ENCODE peak calls at places on chromosomes 11 and 22, in seven cellular contexts. G, U, L, B, C, D and W are unnamed samples.

GRCh38 chr11:114366331-114367243 is 33.7 kb downstream of the C11orf71 start:
- DNase-seq in G (no peak), U (no peak), L (peak; percentile 81), B (peak; percentile 75), C (peak; percentile 94), D (peak; percentile 46), W (peak; percentile 64)

GRCh38 chr11:9748361-9748970 is 84.6 kb downstream of the SWAP70 start:
- DNase-seq in G (peak; percentile 61), U (peak; percentile 37), L (peak; percentile 84), B (peak; percentile 78), C (peak; percentile 88), D (no peak), W (peak; percentile 81)

GRCh38 chr22:43241138-43241597 is 54.2 kb upstream of the TTLL12 start:
- DNase-seq in G (no peak), U (no peak), L (no peak), B (no peak), C (no peak), D (no peak), W (no peak)

GRCh38 chr11:2520736-2521035 is 75.9 kb downstream of the KCNQ1 start:
- DNase-seq in G (no peak), U (no peak), L (no peak), B (no peak), C (no peak), D (no peak), W (no peak)

GRCh38 chr11:44301856-44302231 is 8.1 kb downstream of the ALX4 start:
- DNase-seq in G (no peak), U (no peak), L (no peak), B (peak; percentile 71), C (peak; percentile 70), D (no peak), W (no peak)

GRCh38 chr11:35337136-35337918 is 82.0 kb downstream of the SLC1A2 start:
- DNase-seq in G (no peak), U (no peak), L (peak; percentile 87), B (peak; percentile 90), C (peak; percentile 99), D (peak; percentile 90), W (peak; percentile 83)

GRCh38 chr11:73539506-73540084 is 58.3 kb downstream of the FAM168A start:
- DNase-seq in G (no peak), U (no peak), L (no peak), B (no peak), C (no peak), D (no peak), W (no peak)

GRCh38 chr22:42419328-42419881 is 12.8 kb downstream of the NFAM1 start:
- DNase-seq in G (no peak), U (no peak), L (no peak), B (no peak), C (no peak), D (no peak), W (no peak)

GRCh38 chr11:108392364-108392763 is 75.0 kb downstream of the C11orf65 start:
- DNase-seq in G (no peak), U (no peak), L (no peak), B (no peak), C (no peak), D (no peak), W (no peak)

GRCh38 chr11:65034423-65034822 is 6.6 kb upstream of the SAC3D1 start:
- DNase-seq in G (no peak), U (no peak), L (no peak), B (no peak), C (no peak), D (no peak), W (no peak)

GRCh38 chr11:34890812-34891211 is 25.4 kb downstream of the APIP start:
- DNase-seq in G (no peak), U (no peak), L (peak; percentile 32), B (peak; percentile 22), C (peak; percentile 74), D (peak; percentile 28), W (peak; percentile 25)

GRCh38 chr11:12389676-12390075 is 12.3 kb downstream of the PARVA start:
- DNase-seq in G (no peak), U (no peak), L (no peak), B (no peak), C (peak; percentile 36), D (no peak), W (no peak)

GRCh38 chr11:78070606-78071005 is 6.9 kb downstream of the THRSP start:
- DNase-seq in G (no peak), U (no peak), L (no peak), B (no peak), C (no peak), D (no peak), W (no peak)

GRCh38 chr11:64044730-64045386 is 9.1 kb downstream of the FLRT1 start:
- DNase-seq in G (no peak), U (no peak), L (no peak), B (no peak), C (no peak), D (no peak), W (no peak)

GRCh38 chr11:66363187-66363601 is 8.4 kb downstream of the SLC29A2 start:
- DNase-seq in G (no peak), U (no peak), L (no peak), B (no peak), C (no peak), D (no peak), W (no peak)

GRCh38 chr11:5547982-5548381 is 358 bp downstream of the OR52H1 start:
- DNase-seq in G (no peak), U (no peak), L (no peak), B (no peak), C (no peak), D (no peak), W (no peak)

GRCh38 chr11:35141538-35141937 is 2.6 kb downstream of the CD44 start:
- DNase-seq in G (peak; percentile 40), U (no peak), L (no peak), B (no peak), C (no peak), D (no peak), W (no peak)

GRCh38 chr11:128476729-128477128 is 110.6 kb downstream of the ETS1 start:
- DNase-seq in G (peak; percentile 56), U (peak; percentile 61), L (no peak), B (no peak), C (no peak), D (no peak), W (no peak)

GRCh38 chr11:126362879-126363655 is 7.6 kb downstream of the ST3GAL4 start:
- DNase-seq in G (no peak), U (no peak), L (no peak), B (no peak), C (no peak), D (no peak), W (no peak)

GRCh38 chr11:126917531-126918204 is 82.9 kb downstream of the KIRREL3 start:
- DNase-seq in G (peak; percentile 9), U (no peak), L (peak; percentile 87), B (peak; percentile 89), C (peak; percentile 91), D (peak; percentile 92), W (peak; percentile 84)

GRCh38 chr11:67301313-67301921 is 1.9 kb upstream of the SSH3 start:
- DNase-seq in G (no peak), U (no peak), L (no peak), B (no peak), C (no peak), D (no peak), W (no peak)

GRCh38 chr11:119251114-119251513 is 45.0 kb downstream of the CBL start:
- DNase-seq in G (no peak), U (no peak), L (no peak), B (no peak), C (no peak), D (no peak), W (no peak)

GRCh38 chr11:33021937-33022336 is 6.3 kb downstream of the DEPDC7 start:
- DNase-seq in G (no peak), U (no peak), L (no peak), B (no peak), C (no peak), D (no peak), W (no peak)

GRCh38 chr11:46330887-46331652 is 16.2 kb upstream of the DGKZ start:
- DNase-seq in G (no peak), U (no peak), L (no peak), B (no peak), C (no peak), D (no peak), W (no peak)

GRCh38 chr11:40293655-40294342 is 1165.7 kb downstream of the LRRC4C start:
- DNase-seq in G (peak; percentile 49), U (no peak), L (peak; percentile 91), B (peak; percentile 80), C (peak; percentile 85), D (peak; percentile 9), W (peak; percentile 86)

GRCh38 chr11:134830312-134830711 is 418.3 kb upstream of the B3GAT1 start:
- DNase-seq in G (no peak), U (no peak), L (no peak), B (no peak), C (no peak), D (no peak), W (no peak)

GRCh38 chr11:101880208-101880607 is 34.6 kb upstream of the CEP126 start:
- DNase-seq in G (no peak), U (no peak), L (peak; percentile 36), B (peak; percentile 26), C (peak; percentile 86), D (peak; percentile 34), W (peak; percentile 12)

GRCh38 chr22:37213218-37213855 is 1.1 kb upstream of the SSTR3 start:
- DNase-seq in G (no peak), U (no peak), L (no peak), B (no peak), C (no peak), D (no peak), W (no peak)

GRCh38 chr22:41197808-41198585 is 7.1 kb upstream of the L3MBTL2 start:
- DNase-seq in G (peak; percentile 70), U (peak; percentile 35), L (no peak), B (no peak), C (peak; percentile 47), D (no peak), W (no peak)

GRCh38 chr11:93005239-93005638 is 35.8 kb downstream of the MTNR1B start:
- DNase-seq in G (no peak), U (no peak), L (peak; percentile 36), B (no peak), C (peak; percentile 7), D (no peak), W (peak; percentile 39)

GRCh38 chr22:19984201-19984753 is 32.3 kb downstream of the ARVCF start:
- DNase-seq in G (no peak), U (no peak), L (peak; percentile 80), B (peak; percentile 79), C (peak; percentile 76), D (peak; percentile 20), W (peak; percentile 89)

GRCh38 chr11:108997826-108998225 is 333.0 kb downstream of the DDX10 start:
- DNase-seq in G (no peak), U (no peak), L (no peak), B (no peak), C (no peak), D (no peak), W (no peak)

GRCh38 chr22:35313311-35314121 is 13.8 kb downstream of the TOM1 start:
- DNase-seq in G (peak; percentile 19), U (no peak), L (peak; percentile 81), B (peak; percentile 88), C (peak; percentile 97), D (peak; percentile 48), W (peak; percentile 77)

GRCh38 chr11:70641366-70641765 is 243.0 kb downstream of the CTTN start:
- DNase-seq in G (no peak), U (no peak), L (no peak), B (no peak), C (no peak), D (no peak), W (no peak)

GRCh38 chr11:18369398-18369797 is 25.0 kb upstream of the LDHA start:
- DNase-seq in G (no peak), U (no peak), L (no peak), B (no peak), C (no peak), D (no peak), W (no peak)

GRCh38 chr22:38030311-38031133 is 26.7 kb upstream of the PICK1 start:
- DNase-seq in G (no peak), U (no peak), L (no peak), B (no peak), C (no peak), D (no peak), W (no peak)

GRCh38 chr11:72189448-72190250 is 2.3 kb upstream of the FOLR1 start:
- DNase-seq in G (no peak), U (no peak), L (peak; percentile 32), B (peak; percentile 57), C (no peak), D (no peak), W (no peak)

GRCh38 chr11:63871962-63872832 is 33.3 kb downstream of the MARK2 start:
- DNase-seq in G (peak; percentile 24), U (no peak), L (peak; percentile 92), B (peak; percentile 95), C (peak; percentile 96), D (peak; percentile 89), W (peak; percentile 90)